ENCODE peak calls at places on chromosomes 1 and 21, in four cellular contexts. One of them, this sample, is unnamed.

GRCh38 chr1:111538343-111539035 is 35.1 kb upstream of the ADORA3 start:
- DNase-seq in lower leg skin: no peak
- DNase-seq in Calu3: no peak
- DNase-seq in GM06990: no peak
- DNase-seq in this sample: no peak

GRCh38 chr1:225460737-225461532 is 33.1 kb upstream of the LBR start:
- DNase-seq in GM06990: no peak
- DNase-seq in lower leg skin: no peak
- DNase-seq in Calu3: no peak
- DNase-seq in this sample: peak; percentile 60

GRCh38 chr1:226603030-226603960 is 54.7 kb downstream of the STUM start:
- DNase-seq in GM06990: no peak
- DNase-seq in lower leg skin: peak; percentile 95
- DNase-seq in Calu3: no peak
- DNase-seq in this sample: no peak

GRCh38 chr1:203743101-203743501 is 21.9 kb upstream of the LAX1 start:
- DNase-seq in Calu3: no peak
- DNase-seq in lower leg skin: no peak
- DNase-seq in GM06990: no peak
- DNase-seq in this sample: no peak

GRCh38 chr21:36045993-36046392 is 14.3 kb downstream of the SETD4 start:
- DNase-seq in GM06990: no peak
- DNase-seq in Calu3: no peak
- DNase-seq in lower leg skin: no peak
- DNase-seq in this sample: no peak

GRCh38 chr1:81681570-81681969 is 119.2 kb upstream of the ADGRL2 start:
- DNase-seq in lower leg skin: no peak
- DNase-seq in Calu3: peak; percentile 43
- DNase-seq in GM06990: no peak
- DNase-seq in this sample: no peak

GRCh38 chr1:209800984-209801834 is 4.7 kb downstream of the IRF6 start:
- DNase-seq in GM06990: no peak
- DNase-seq in Calu3: no peak
- DNase-seq in lower leg skin: no peak
- DNase-seq in this sample: no peak

GRCh38 chr21:25329227-25329626 is 278.1 kb downstream of the MRPL39 start:
- DNase-seq in GM06990: no peak
- DNase-seq in Calu3: no peak
- DNase-seq in lower leg skin: no peak
- DNase-seq in this sample: no peak

GRCh38 chr1:23868848-23869450 is 859 bp upstream of the FUCA1 start:
- DNase-seq in lower leg skin: no peak
- DNase-seq in Calu3: no peak
- DNase-seq in GM06990: no peak
- DNase-seq in this sample: no peak

GRCh38 chr1:29197590-29197924 is 15.9 kb upstream of the SRSF4 start:
- DNase-seq in GM06990: no peak
- DNase-seq in lower leg skin: no peak
- DNase-seq in Calu3: peak; percentile 42
- DNase-seq in this sample: peak; percentile 47

GRCh38 chr1:59765036-59765730 is 49.6 kb upstream of the HOOK1 start:
- DNase-seq in Calu3: no peak
- DNase-seq in GM06990: no peak
- DNase-seq in lower leg skin: no peak
- DNase-seq in this sample: peak; percentile 72

GRCh38 chr1:205038132-205038786 is 4.8 kb upstream of the CNTN2 start:
- DNase-seq in lower leg skin: no peak
- DNase-seq in GM06990: no peak
- DNase-seq in Calu3: no peak
- DNase-seq in this sample: no peak

GRCh38 chr1:182163821-182164223 is 102.3 kb upstream of the ZNF648 start:
- DNase-seq in lower leg skin: peak; percentile 87
- DNase-seq in GM06990: no peak
- DNase-seq in Calu3: no peak
- DNase-seq in this sample: peak; percentile 25